ENCODE peak calls at places on chromosome 12, in seven cellular contexts. One of them, this sample, is unnamed.

GRCh38 chr12:107478881-107479280 is 206.7 kb upstream of the PWP1 start:
- DNase-seq in HCT116: no peak
- DNase-seq in mammary epithelial cell: no peak
- DNase-seq in H1: no peak
- DNase-seq in PC-3: no peak
- DNase-seq in A549: no peak
- DNase-seq in OCI-LY7: no peak
- DNase-seq in this sample: no peak

GRCh38 chr12:100868487-100868886 is 73.9 kb downstream of the ANO4 start:
- DNase-seq in HCT116: no peak
- DNase-seq in mammary epithelial cell: peak; percentile 80
- DNase-seq in H1: no peak
- DNase-seq in PC-3: peak; percentile 41
- DNase-seq in A549: no peak
- DNase-seq in OCI-LY7: no peak
- DNase-seq in this sample: peak; percentile 25

GRCh38 chr12:89960607-89961394 is 252.2 kb upstream of the ATP2B1 start:
- DNase-seq in HCT116: no peak
- DNase-seq in mammary epithelial cell: peak; percentile 72
- DNase-seq in H1: no peak
- DNase-seq in PC-3: peak; percentile 89
- DNase-seq in A549: no peak
- DNase-seq in OCI-LY7: no peak
- DNase-seq in this sample: peak; percentile 54

GRCh38 chr12:21823581-21823980 is 49.1 kb upstream of the KCNJ8 start:
- DNase-seq in HCT116: no peak
- DNase-seq in mammary epithelial cell: no peak
- DNase-seq in H1: no peak
- DNase-seq in PC-3: no peak
- DNase-seq in A549: no peak
- DNase-seq in OCI-LY7: no peak
- DNase-seq in this sample: peak; percentile 30

GRCh38 chr12:89073027-89073398 is 279.3 kb downstream of the DUSP6 start:
- DNase-seq in HCT116: no peak
- DNase-seq in mammary epithelial cell: no peak
- DNase-seq in H1: no peak
- DNase-seq in PC-3: peak; percentile 77
- DNase-seq in A549: no peak
- DNase-seq in OCI-LY7: no peak
- DNase-seq in this sample: peak; percentile 88

GRCh38 chr12:40105515-40106201 is at the start of gene SLC2A13:
- DNase-seq in HCT116: peak; percentile 18
- DNase-seq in mammary epithelial cell: peak; percentile 68
- DNase-seq in H1: peak; percentile 44
- DNase-seq in PC-3: peak; percentile 74
- DNase-seq in A549: peak; percentile 69
- DNase-seq in OCI-LY7: peak; percentile 88
- DNase-seq in this sample: peak; percentile 65

GRCh38 chr12:124836759-124837158 is 26.9 kb downstream of the SCARB1 start:
- DNase-seq in HCT116: no peak
- DNase-seq in mammary epithelial cell: no peak
- DNase-seq in H1: no peak
- DNase-seq in PC-3: no peak
- DNase-seq in A549: no peak
- DNase-seq in OCI-LY7: no peak
- DNase-seq in this sample: no peak

GRCh38 chr12:29148958-29149690 is at the start of gene FAR2:
- DNase-seq in HCT116: no peak
- DNase-seq in mammary epithelial cell: peak; percentile 52
- DNase-seq in H1: no peak
- DNase-seq in PC-3: peak; percentile 69
- DNase-seq in A549: peak; percentile 16
- DNase-seq in OCI-LY7: no peak
- DNase-seq in this sample: peak; percentile 32

GRCh38 chr12:30909088-30909688 is 17.4 kb upstream of the TSPAN11 start:
- DNase-seq in HCT116: no peak
- DNase-seq in mammary epithelial cell: no peak
- DNase-seq in H1: no peak
- DNase-seq in PC-3: no peak
- DNase-seq in A549: no peak
- DNase-seq in OCI-LY7: no peak
- DNase-seq in this sample: no peak

GRCh38 chr12:121820056-121820455 is 16.2 kb downstream of the SETD1B start:
- DNase-seq in HCT116: no peak
- DNase-seq in mammary epithelial cell: no peak
- DNase-seq in H1: no peak
- DNase-seq in PC-3: no peak
- DNase-seq in A549: no peak
- DNase-seq in OCI-LY7: no peak
- DNase-seq in this sample: no peak

GRCh38 chr12:54429014-54429471 is 10.0 kb upstream of the ITGA5 start:
- DNase-seq in HCT116: no peak
- DNase-seq in mammary epithelial cell: no peak
- DNase-seq in H1: no peak
- DNase-seq in PC-3: peak; percentile 30
- DNase-seq in A549: no peak
- DNase-seq in OCI-LY7: no peak
- DNase-seq in this sample: no peak

GRCh38 chr12:68775121-68775520 is 29.1 kb downstream of the SLC35E3 start:
- DNase-seq in HCT116: no peak
- DNase-seq in mammary epithelial cell: no peak
- DNase-seq in H1: no peak
- DNase-seq in PC-3: no peak
- DNase-seq in A549: no peak
- DNase-seq in OCI-LY7: no peak
- DNase-seq in this sample: no peak

GRCh38 chr12:70853326-70853725 is 67.2 kb downstream of the PTPRR start:
- DNase-seq in HCT116: no peak
- DNase-seq in mammary epithelial cell: peak; percentile 42
- DNase-seq in H1: no peak
- DNase-seq in PC-3: no peak
- DNase-seq in A549: no peak
- DNase-seq in OCI-LY7: no peak
- DNase-seq in this sample: peak; percentile 99

GRCh38 chr12:7142809-7143465 is 12.8 kb downstream of the CLSTN3 start:
- DNase-seq in HCT116: no peak
- DNase-seq in mammary epithelial cell: no peak
- DNase-seq in H1: no peak
- DNase-seq in PC-3: no peak
- DNase-seq in A549: no peak
- DNase-seq in OCI-LY7: no peak
- DNase-seq in this sample: no peak

GRCh38 chr12:48943221-48943620 is 14.1 kb downstream of the ARF3 start:
- DNase-seq in HCT116: no peak
- DNase-seq in mammary epithelial cell: no peak
- DNase-seq in H1: no peak
- DNase-seq in PC-3: no peak
- DNase-seq in A549: no peak
- DNase-seq in OCI-LY7: no peak
- DNase-seq in this sample: no peak

GRCh38 chr12:122669397-122670070 is 33.6 kb downstream of the HCAR2 start:
- DNase-seq in HCT116: no peak
- DNase-seq in mammary epithelial cell: no peak
- DNase-seq in H1: no peak
- DNase-seq in PC-3: peak; percentile 91
- DNase-seq in A549: no peak
- DNase-seq in OCI-LY7: no peak
- DNase-seq in this sample: peak; percentile 84

GRCh38 chr12:101876861-101877815 is at the start of gene DRAM1:
- DNase-seq in HCT116: peak; percentile 56
- DNase-seq in mammary epithelial cell: peak; percentile 93
- DNase-seq in H1: peak; percentile 41
- DNase-seq in PC-3: peak; percentile 89
- DNase-seq in A549: peak; percentile 62
- DNase-seq in OCI-LY7: peak; percentile 34
- DNase-seq in this sample: peak; percentile 93

GRCh38 chr12:68913682-68914081 is 19.3 kb downstream of the CPM start:
- DNase-seq in HCT116: no peak
- DNase-seq in mammary epithelial cell: no peak
- DNase-seq in H1: no peak
- DNase-seq in PC-3: no peak
- DNase-seq in A549: no peak
- DNase-seq in OCI-LY7: no peak
- DNase-seq in this sample: no peak

GRCh38 chr12:77724367-77724957 is 106.2 kb upstream of the NAV3 start:
- DNase-seq in HCT116: peak; percentile 47
- DNase-seq in mammary epithelial cell: peak; percentile 25
- DNase-seq in H1: no peak
- DNase-seq in PC-3: peak; percentile 60
- DNase-seq in A549: no peak
- DNase-seq in OCI-LY7: peak; percentile 72
- DNase-seq in this sample: peak; percentile 45

GRCh38 chr12:8018666-8019581 is 13.6 kb upstream of the FOXJ2 start:
- DNase-seq in HCT116: peak; percentile 50
- DNase-seq in mammary epithelial cell: no peak
- DNase-seq in H1: peak; percentile 70
- DNase-seq in PC-3: no peak
- DNase-seq in A549: no peak
- DNase-seq in OCI-LY7: peak; percentile 85
- DNase-seq in this sample: peak; percentile 16

GRCh38 chr12:65925626-65926025 is 101.3 kb downstream of the HMGA2 start:
- DNase-seq in HCT116: no peak
- DNase-seq in mammary epithelial cell: no peak
- DNase-seq in H1: no peak
- DNase-seq in PC-3: no peak
- DNase-seq in A549: no peak
- DNase-seq in OCI-LY7: no peak
- DNase-seq in this sample: no peak

GRCh38 chr12:82350161-82350560 is 8.0 kb downstream of the CCDC59 start:
- DNase-seq in HCT116: no peak
- DNase-seq in mammary epithelial cell: no peak
- DNase-seq in H1: no peak
- DNase-seq in PC-3: no peak
- DNase-seq in A549: no peak
- DNase-seq in OCI-LY7: no peak
- DNase-seq in this sample: no peak

GRCh38 chr12:49537231-49537708 is 1.6 kb upstream of the KCNH3 start:
- DNase-seq in HCT116: no peak
- DNase-seq in mammary epithelial cell: no peak
- DNase-seq in H1: no peak
- DNase-seq in PC-3: no peak
- DNase-seq in A549: no peak
- DNase-seq in OCI-LY7: no peak
- DNase-seq in this sample: no peak

GRCh38 chr12:52867152-52867551 is 18.4 kb upstream of the KRT78 start:
- DNase-seq in HCT116: no peak
- DNase-seq in mammary epithelial cell: no peak
- DNase-seq in H1: no peak
- DNase-seq in PC-3: no peak
- DNase-seq in A549: no peak
- DNase-seq in OCI-LY7: no peak
- DNase-seq in this sample: no peak

GRCh38 chr12:124842073-124842749 is 21.5 kb downstream of the SCARB1 start:
- DNase-seq in HCT116: no peak
- DNase-seq in mammary epithelial cell: no peak
- DNase-seq in H1: no peak
- DNase-seq in PC-3: no peak
- DNase-seq in A549: no peak
- DNase-seq in OCI-LY7: no peak
- DNase-seq in this sample: no peak

GRCh38 chr12:56160160-56160763 is 2.1 kb downstream of the MYL6 start:
- DNase-seq in HCT116: no peak
- DNase-seq in mammary epithelial cell: peak; percentile 54
- DNase-seq in H1: no peak
- DNase-seq in PC-3: peak; percentile 28
- DNase-seq in A549: no peak
- DNase-seq in OCI-LY7: peak; percentile 28
- DNase-seq in this sample: peak; percentile 37

GRCh38 chr12:104790296-104791125 is 167.6 kb downstream of the SLC41A2 start:
- DNase-seq in HCT116: peak; percentile 22
- DNase-seq in mammary epithelial cell: no peak
- DNase-seq in H1: no peak
- DNase-seq in PC-3: peak; percentile 31
- DNase-seq in A549: peak; percentile 32
- DNase-seq in OCI-LY7: peak; percentile 42
- DNase-seq in this sample: peak; percentile 16

GRCh38 chr12:18165422-18165871 is 75.5 kb upstream of the RERGL start:
- DNase-seq in HCT116: no peak
- DNase-seq in mammary epithelial cell: peak; percentile 70
- DNase-seq in H1: no peak
- DNase-seq in PC-3: peak; percentile 6
- DNase-seq in A549: no peak
- DNase-seq in OCI-LY7: peak; percentile 25
- DNase-seq in this sample: peak; percentile 63
- H3K4me2 ChIP-seq in HCT116: peak overlapping the region; percentile 24
- H3K4me2 ChIP-seq in mammary epithelial cell: peak overlapping the region; percentile 65
- H3K4me2 ChIP-seq in H1: no peak overlapping the region
- H3K4me2 ChIP-seq in PC-3: peak overlapping the region; percentile 29
- H3K4me2 ChIP-seq in A549: peak overlapping the region; percentile 44
- H3K4me2 ChIP-seq in OCI-LY7: peak overlapping the region; percentile 14
- H3K4me2 ChIP-seq in this sample: peak overlapping the region; percentile 90

GRCh38 chr12:94644141-94644575 is 6.2 kb downstream of the TMCC3 start:
- DNase-seq in HCT116: no peak
- DNase-seq in mammary epithelial cell: peak; percentile 91
- DNase-seq in H1: no peak
- DNase-seq in PC-3: peak; percentile 77
- DNase-seq in A549: no peak
- DNase-seq in OCI-LY7: peak; percentile 41
- DNase-seq in this sample: peak; percentile 74
- H3K4me2 ChIP-seq in HCT116: no peak overlapping the region
- H3K4me2 ChIP-seq in mammary epithelial cell: peak overlapping the region; percentile 34
- H3K4me2 ChIP-seq in H1: no peak overlapping the region
- H3K4me2 ChIP-seq in PC-3: peak overlapping the region; percentile 82
- H3K4me2 ChIP-seq in A549: no peak overlapping the region
- H3K4me2 ChIP-seq in OCI-LY7: peak overlapping the region; percentile 42
- H3K4me2 ChIP-seq in this sample: no peak overlapping the region

DNA sequence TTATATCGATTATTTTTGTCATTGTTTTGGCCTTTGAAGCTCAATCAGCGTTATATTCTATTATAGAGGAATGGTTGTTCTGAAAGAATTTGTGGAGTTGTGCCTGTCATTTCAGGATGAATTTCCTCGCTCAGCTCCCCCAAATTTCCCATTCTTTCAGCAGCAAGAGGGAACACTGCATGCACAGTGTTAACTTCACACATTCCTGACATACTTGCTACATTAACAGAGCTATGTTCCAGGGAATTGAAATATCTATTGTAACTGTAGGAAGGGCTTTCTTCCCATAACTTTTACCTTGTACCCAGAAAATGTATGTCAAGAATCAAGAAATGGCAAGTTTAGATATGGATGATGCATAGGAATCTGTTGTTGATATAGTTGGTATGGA is 379.0 kb downstream of the LRIG3 start:
- DNase-seq in HCT116: no peak
- DNase-seq in mammary epithelial cell: no peak
- DNase-seq in H1: no peak
- DNase-seq in PC-3: no peak
- DNase-seq in A549: no peak
- DNase-seq in OCI-LY7: no peak
- DNase-seq in this sample: no peak
- H3K4me2 ChIP-seq in HCT116: no peak overlapping the region
- H3K4me2 ChIP-seq in mammary epithelial cell: no peak overlapping the region
- H3K4me2 ChIP-seq in H1: no peak overlapping the region
- H3K4me2 ChIP-seq in PC-3: no peak overlapping the region
- H3K4me2 ChIP-seq in A549: no peak overlapping the region
- H3K4me2 ChIP-seq in OCI-LY7: no peak overlapping the region
- H3K4me2 ChIP-seq in this sample: no peak overlapping the region

DNA sequence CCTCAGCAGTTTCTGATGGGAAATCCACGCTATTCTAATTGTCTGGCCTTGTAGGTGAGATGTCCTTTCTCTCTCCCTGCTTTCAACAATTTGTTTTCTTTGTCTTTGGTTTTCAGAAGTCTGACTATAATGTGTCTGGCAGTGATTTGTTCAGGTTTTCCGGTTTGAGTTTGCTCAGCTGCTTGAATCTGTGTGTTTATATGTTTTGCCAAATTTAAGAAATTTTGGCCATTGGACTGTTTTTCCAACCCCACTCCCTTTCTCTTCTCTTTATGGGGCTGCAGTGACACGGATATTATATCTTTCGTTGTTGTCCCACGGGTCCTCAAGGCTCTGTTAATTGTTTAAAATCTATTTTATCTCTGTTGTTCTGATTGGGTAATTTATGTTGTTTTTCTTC is 105.0 kb downstream of the ADGRD1 start:
- DNase-seq in HCT116: no peak
- DNase-seq in mammary epithelial cell: no peak
- DNase-seq in H1: no peak
- DNase-seq in PC-3: no peak
- DNase-seq in A549: no peak
- DNase-seq in OCI-LY7: no peak
- DNase-seq in this sample: no peak
- H3K4me2 ChIP-seq in HCT116: no peak overlapping the region
- H3K4me2 ChIP-seq in mammary epithelial cell: no peak overlapping the region
- H3K4me2 ChIP-seq in H1: no peak overlapping the region
- H3K4me2 ChIP-seq in PC-3: no peak overlapping the region
- H3K4me2 ChIP-seq in A549: no peak overlapping the region
- H3K4me2 ChIP-seq in OCI-LY7: no peak overlapping the region
- H3K4me2 ChIP-seq in this sample: no peak overlapping the region

This sample was measured in fibroblast of lung.